ENCODE peak calls at places on chromosome 16, in five cellular contexts. One of them, this sample, is unnamed.

GRCh38 chr16:53944026-53944425 is 240.1 kb downstream of the FTO start:
- DNase-seq in activated naive CD4-positive, alpha-beta T cell: no peak
- DNase-seq in COLO829: no peak
- DNase-seq in T47D: no peak
- DNase-seq in NCI-H1436: no peak
- DNase-seq in this sample: no peak

GRCh38 chr16:4709481-4709880 is 16.1 kb downstream of the NUDT16L1 start:
- DNase-seq in activated naive CD4-positive, alpha-beta T cell: no peak
- DNase-seq in COLO829: no peak
- DNase-seq in T47D: no peak
- DNase-seq in NCI-H1436: no peak
- DNase-seq in this sample: no peak

GRCh38 chr16:27106305-27106704 is 39.6 kb downstream of the C16orf82 start:
- DNase-seq in activated naive CD4-positive, alpha-beta T cell: no peak
- DNase-seq in COLO829: no peak
- DNase-seq in T47D: no peak
- DNase-seq in NCI-H1436: no peak
- DNase-seq in this sample: no peak

GRCh38 chr16:4913130-4913773 is 23.7 kb downstream of the PPL start:
- DNase-seq in activated naive CD4-positive, alpha-beta T cell: no peak
- DNase-seq in COLO829: no peak
- DNase-seq in T47D: no peak
- DNase-seq in NCI-H1436: no peak
- DNase-seq in this sample: no peak

GRCh38 chr16:84879569-84880487 is 60.0 kb downstream of the CRISPLD2 start:
- DNase-seq in activated naive CD4-positive, alpha-beta T cell: no peak
- DNase-seq in COLO829: no peak
- DNase-seq in T47D: no peak
- DNase-seq in NCI-H1436: no peak
- DNase-seq in this sample: no peak

GRCh38 chr16:71889147-71889546 is 5.2 kb upstream of the ZNF821 start:
- DNase-seq in activated naive CD4-positive, alpha-beta T cell: no peak
- DNase-seq in COLO829: no peak
- DNase-seq in T47D: no peak
- DNase-seq in NCI-H1436: no peak
- DNase-seq in this sample: no peak

GRCh38 chr16:3662601-3663000 is 8.1 kb downstream of the DNASE1 start:
- DNase-seq in activated naive CD4-positive, alpha-beta T cell: no peak
- DNase-seq in COLO829: no peak
- DNase-seq in T47D: no peak
- DNase-seq in NCI-H1436: no peak
- DNase-seq in this sample: no peak

GRCh38 chr16:894136-894535 is 76.6 kb downstream of the LMF1 start:
- DNase-seq in activated naive CD4-positive, alpha-beta T cell: no peak
- DNase-seq in COLO829: no peak
- DNase-seq in T47D: no peak
- DNase-seq in NCI-H1436: no peak
- DNase-seq in this sample: no peak

GRCh38 chr16:88703486-88704309 is 2.5 kb downstream of the RNF166 start:
- DNase-seq in activated naive CD4-positive, alpha-beta T cell: peak; percentile 56
- DNase-seq in COLO829: no peak
- DNase-seq in T47D: no peak
- DNase-seq in NCI-H1436: no peak
- DNase-seq in this sample: no peak

GRCh38 chr16:74999208-74999682 is 421 bp downstream of the ZNRF1 start:
- DNase-seq in activated naive CD4-positive, alpha-beta T cell: peak; percentile 43
- DNase-seq in COLO829: no peak
- DNase-seq in T47D: peak; percentile 24
- DNase-seq in NCI-H1436: no peak
- DNase-seq in this sample: peak; percentile 51

GRCh38 chr16:49740190-49740589 is 115.7 kb downstream of the ZNF423 start:
- DNase-seq in activated naive CD4-positive, alpha-beta T cell: no peak
- DNase-seq in COLO829: no peak
- DNase-seq in T47D: no peak
- DNase-seq in NCI-H1436: no peak
- DNase-seq in this sample: no peak

GRCh38 chr16:4767872-4768548 is 1.0 kb upstream of the ZNF500 start:
- DNase-seq in activated naive CD4-positive, alpha-beta T cell: no peak
- DNase-seq in COLO829: no peak
- DNase-seq in T47D: no peak
- DNase-seq in NCI-H1436: no peak
- DNase-seq in this sample: no peak

GRCh38 chr16:27177031-27177774 is 26.1 kb upstream of the KDM8 start:
- DNase-seq in activated naive CD4-positive, alpha-beta T cell: no peak
- DNase-seq in COLO829: no peak
- DNase-seq in T47D: no peak
- DNase-seq in NCI-H1436: no peak
- DNase-seq in this sample: no peak

GRCh38 chr16:85261205-85261604 is 148.9 kb upstream of the CIBAR2 start:
- DNase-seq in activated naive CD4-positive, alpha-beta T cell: no peak
- DNase-seq in COLO829: no peak
- DNase-seq in T47D: no peak
- DNase-seq in NCI-H1436: no peak
- DNase-seq in this sample: no peak

GRCh38 chr16:88888057-88888777 is 21.8 kb upstream of the PABPN1L start:
- DNase-seq in activated naive CD4-positive, alpha-beta T cell: no peak
- DNase-seq in COLO829: no peak
- DNase-seq in T47D: no peak
- DNase-seq in NCI-H1436: no peak
- DNase-seq in this sample: no peak

GRCh38 chr16:65122974-65123845 is 1.3 kb upstream of the CDH11 start:
- DNase-seq in activated naive CD4-positive, alpha-beta T cell: no peak
- DNase-seq in COLO829: no peak
- DNase-seq in T47D: no peak
- DNase-seq in NCI-H1436: no peak
- DNase-seq in this sample: no peak

GRCh38 chr16:75252946-75253911 is 1.8 kb upstream of the BCAR1 start:
- DNase-seq in activated naive CD4-positive, alpha-beta T cell: no peak
- DNase-seq in COLO829: no peak
- DNase-seq in T47D: no peak
- DNase-seq in NCI-H1436: no peak
- DNase-seq in this sample: no peak

GRCh38 chr16:76583466-76583865 is 306.3 kb downstream of the CNTNAP4 start:
- DNase-seq in activated naive CD4-positive, alpha-beta T cell: no peak
- DNase-seq in COLO829: no peak
- DNase-seq in T47D: no peak
- DNase-seq in NCI-H1436: peak; percentile 3
- DNase-seq in this sample: no peak

GRCh38 chr16:10552998-10553491 is 27.4 kb downstream of the EMP2 start:
- DNase-seq in activated naive CD4-positive, alpha-beta T cell: peak; percentile 29
- DNase-seq in COLO829: no peak
- DNase-seq in T47D: no peak
- DNase-seq in NCI-H1436: no peak
- DNase-seq in this sample: peak; percentile 9

GRCh38 chr16:48101069-48101674 is 54.6 kb downstream of the ABCC12 start:
- DNase-seq in activated naive CD4-positive, alpha-beta T cell: no peak
- DNase-seq in COLO829: no peak
- DNase-seq in T47D: no peak
- DNase-seq in NCI-H1436: no peak
- DNase-seq in this sample: no peak

GRCh38 chr16:86563489-86564345 is 2.9 kb upstream of the FOXC2 start:
- DNase-seq in activated naive CD4-positive, alpha-beta T cell: peak; percentile 76
- DNase-seq in COLO829: peak; percentile 37
- DNase-seq in T47D: peak; percentile 93
- DNase-seq in NCI-H1436: peak; percentile 83
- DNase-seq in this sample: peak; percentile 55

GRCh38 chr16:19307587-19308241 is 22.2 kb downstream of the CLEC19A start:
- DNase-seq in activated naive CD4-positive, alpha-beta T cell: no peak
- DNase-seq in COLO829: no peak
- DNase-seq in T47D: no peak
- DNase-seq in NCI-H1436: no peak
- DNase-seq in this sample: no peak

GRCh38 chr16:472199-472504 is 46.7 kb downstream of the RAB11FIP3 start:
- DNase-seq in activated naive CD4-positive, alpha-beta T cell: no peak
- DNase-seq in COLO829: no peak
- DNase-seq in T47D: no peak
- DNase-seq in NCI-H1436: no peak
- DNase-seq in this sample: no peak

GRCh38 chr16:11619327-11619851 is 32.7 kb upstream of the LITAF start:
- DNase-seq in activated naive CD4-positive, alpha-beta T cell: no peak
- DNase-seq in COLO829: no peak
- DNase-seq in T47D: no peak
- DNase-seq in NCI-H1436: no peak
- DNase-seq in this sample: no peak

GRCh38 chr16:85126731-85127662 is 14.7 kb upstream of the CIBAR2 start:
- DNase-seq in activated naive CD4-positive, alpha-beta T cell: no peak
- DNase-seq in COLO829: peak; percentile 34
- DNase-seq in T47D: no peak
- DNase-seq in NCI-H1436: no peak
- DNase-seq in this sample: no peak

GRCh38 chr16:69762843-69763556 is 868 bp downstream of the WWP2 start:
- DNase-seq in activated naive CD4-positive, alpha-beta T cell: no peak
- DNase-seq in COLO829: no peak
- DNase-seq in T47D: no peak
- DNase-seq in NCI-H1436: no peak
- DNase-seq in this sample: peak; percentile 2

GRCh38 chr16:57386381-57386951 is 14.2 kb downstream of the CX3CL1 start:
- DNase-seq in activated naive CD4-positive, alpha-beta T cell: no peak
- DNase-seq in COLO829: peak; percentile 53
- DNase-seq in T47D: no peak
- DNase-seq in NCI-H1436: no peak
- DNase-seq in this sample: no peak

This sample was measured in NCI-H526.